ENCODE peak calls at places on chromosomes 11 and 22, in four cellular contexts. U, V, D and S are unnamed samples.

GRCh38 chr11:5367461-5368074 is 16.0 kb upstream of the OR51M1 start:
- DNase-seq in U (no peak), V (no peak), D (no peak), S (no peak)

GRCh38 chr22:20472629-20473442 is 22.8 kb downstream of the KLHL22 start:
- DNase-seq in U (no peak), V (no peak), D (no peak), S (no peak)

GRCh38 chr22:48198489-48199459 is 1436.3 kb downstream of the TBC1D22A start:
- DNase-seq in U (no peak), V (no peak), D (no peak), S (no peak)

GRCh38 chr22:28843633-28844032 is 39.7 kb upstream of the ZNRF3 start:
- DNase-seq in U (no peak), V (no peak), D (no peak), S (no peak)

GRCh38 chr11:60944504-60945294 is 7.3 kb downstream of the SLC15A3 start:
- DNase-seq in U (no peak), V (no peak), D (peak; percentile 25), S (no peak)

GRCh38 chr11:122748968-122749687 is 89.2 kb upstream of the CRTAM start:
- DNase-seq in U (no peak), V (no peak), D (no peak), S (peak; percentile 49)

GRCh38 chr22:36327922-36328551 is 59.7 kb downstream of the MYH9 start:
- DNase-seq in U (no peak), V (no peak), D (no peak), S (no peak)

GRCh38 chr11:116446048-116446399 is 326.8 kb downstream of the BUD13 start:
- DNase-seq in U (no peak), V (no peak), D (no peak), S (no peak)

GRCh38 chr11:110362916-110363574 is 66.6 kb upstream of the RDX start:
- DNase-seq in U (no peak), V (peak; percentile 39), D (no peak), S (no peak)

GRCh38 chr22:24153353-24153752 is 27.9 kb upstream of the SUSD2 start:
- DNase-seq in U (no peak), V (no peak), D (no peak), S (peak; percentile 39)

GRCh38 chr22:50180727-50181521 is 4.8 kb upstream of the TRABD start:
- DNase-seq in U (peak; percentile 36), V (no peak), D (no peak), S (no peak)

DNA sequence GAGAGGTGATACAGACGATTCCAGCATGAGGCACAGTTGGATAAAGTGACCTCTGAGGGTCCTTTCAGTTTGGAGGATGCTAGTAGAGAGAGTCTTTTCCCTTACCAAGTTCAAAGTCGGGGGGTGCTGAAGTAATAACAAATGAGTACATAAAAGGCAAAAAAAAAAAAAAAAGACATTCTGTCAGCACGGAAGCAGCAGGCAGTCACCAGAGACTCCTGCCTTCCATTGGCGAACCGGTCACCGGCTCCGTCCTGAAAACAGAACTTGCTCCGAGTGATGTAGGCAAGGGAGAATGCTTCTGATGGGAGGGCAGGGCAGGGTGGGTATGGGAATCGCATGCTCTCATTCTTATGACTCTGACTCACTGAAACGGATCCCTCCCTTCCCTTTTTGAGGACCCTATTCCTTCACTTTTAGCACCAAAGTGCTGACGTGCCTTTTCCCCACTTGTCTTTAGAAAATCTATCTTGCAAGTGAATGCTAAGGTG is 65.9 kb downstream of the PRR5L start:
- DNase-seq in U (no peak), V (no peak), D (no peak), S (no peak)
- TF ChIP-seq POLR2A in U (no peak), V (no peak), D (no peak), S (no peak)

GRCh38 chr11:130892847-130893246 is 23.4 kb downstream of the SNX19 start:
- DNase-seq in U (no peak), V (no peak), D (no peak), S (no peak)
- H3K27ac ChIP-seq in U (no peak overlapping the region), V (peak overlapping the region; percentile 0), D (no peak overlapping the region), S (no peak overlapping the region)

DNA sequence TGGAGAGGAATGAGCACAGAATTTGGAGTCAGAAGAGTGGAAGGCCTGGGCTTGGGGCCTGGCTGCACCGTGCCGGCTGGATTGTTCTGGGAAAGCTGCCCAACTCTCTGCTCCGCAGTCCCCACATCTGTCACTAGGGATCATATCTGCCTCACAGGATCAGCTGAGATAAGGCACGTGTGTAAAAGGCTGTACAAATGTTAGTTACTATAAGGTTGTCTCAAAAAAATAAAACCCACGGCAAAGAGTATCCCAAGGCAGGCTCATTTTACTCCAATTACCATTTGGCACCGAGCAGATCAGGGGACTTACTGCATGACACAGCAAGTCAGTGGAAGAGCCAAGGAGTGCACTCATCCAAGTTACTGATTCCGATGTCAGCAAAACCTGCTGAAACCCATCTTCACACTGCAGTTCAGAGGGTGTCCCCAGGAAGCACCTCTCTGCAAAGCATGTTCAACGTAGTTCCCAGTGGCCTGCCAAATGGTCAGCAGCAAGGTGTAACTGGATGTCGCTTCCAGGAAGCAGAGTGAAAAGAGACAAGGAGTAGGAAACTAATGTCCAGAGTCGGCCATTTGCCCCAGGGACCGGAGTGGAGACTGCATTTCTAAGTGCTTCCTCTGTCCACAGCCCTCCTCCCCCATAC is 18.1 kb upstream of the MRTFA start:
- DNase-seq in U (peak; percentile 55), V (peak; percentile 64), D (peak; percentile 41), S (peak; percentile 37)
- TF ChIP-seq EP300 in U (no peak), V (no peak), D (no peak), S (no peak)

DNA sequence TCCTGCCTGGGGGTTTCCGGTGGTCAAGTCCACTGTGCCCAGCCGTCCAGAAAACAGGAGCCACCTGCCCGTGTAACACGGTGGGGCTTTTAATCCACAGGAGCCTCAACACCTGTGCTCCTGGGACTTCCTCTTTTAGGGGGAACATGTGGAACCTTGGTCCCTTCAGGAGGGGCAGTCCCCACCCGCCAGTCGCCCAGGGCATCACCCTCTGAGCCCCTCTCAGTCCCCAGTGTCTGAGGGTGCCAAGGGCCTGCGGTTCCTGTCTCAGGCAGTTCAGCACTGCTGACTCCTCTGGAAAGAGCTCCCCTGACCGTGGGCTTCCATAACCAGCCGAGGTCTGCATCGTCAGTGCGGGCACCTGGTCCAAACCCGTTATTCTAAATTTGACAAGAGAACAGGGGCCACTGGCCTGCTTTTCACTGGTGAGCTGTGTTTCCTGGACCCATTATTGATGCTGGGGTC is 15.8 kb downstream of the KRTAP5-5 start:
- DNase-seq in U (no peak), V (no peak), D (no peak), S (no peak)
- TF ChIP-seq POLR2A in U (no peak), V (no peak), D (no peak), S (no peak)

DNA sequence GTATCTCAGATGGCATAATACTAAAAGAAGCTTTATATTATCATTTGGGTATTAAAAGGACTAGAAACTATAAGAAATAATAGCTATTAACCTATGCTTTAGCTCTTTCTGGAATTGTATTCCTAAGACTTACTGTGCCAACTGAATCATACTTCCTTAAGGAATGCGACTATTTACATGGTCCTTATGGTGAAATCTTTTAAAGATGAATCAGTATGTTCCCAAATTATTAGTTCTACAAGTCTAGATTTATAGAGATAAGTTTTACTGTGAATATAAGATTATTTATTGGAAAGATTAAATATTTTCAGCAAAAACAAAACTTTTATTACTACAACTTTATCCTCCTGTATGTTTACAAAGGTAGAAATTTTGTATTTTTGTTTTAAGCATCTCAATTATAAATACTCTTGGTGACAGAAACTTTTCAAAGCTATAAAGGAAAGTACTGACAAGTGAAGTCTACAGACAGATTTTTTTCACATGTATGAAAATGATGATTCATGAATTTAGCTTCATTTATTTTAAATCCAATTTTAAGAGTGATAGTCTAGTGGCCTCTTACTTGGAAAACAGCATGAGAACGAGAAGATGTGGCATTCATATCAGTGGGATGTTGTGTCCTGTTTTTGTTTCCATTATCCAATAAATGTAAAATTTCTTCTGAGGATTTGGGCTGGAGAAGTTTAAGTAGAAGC is 17.8 kb downstream of the KIF18A start:
- DNase-seq in U (no peak), V (no peak), D (no peak), S (no peak)
- H3K27ac ChIP-seq in U (no peak overlapping the region), V (no peak overlapping the region), D (peak overlapping the region; percentile 49), S (no peak overlapping the region)

DNA sequence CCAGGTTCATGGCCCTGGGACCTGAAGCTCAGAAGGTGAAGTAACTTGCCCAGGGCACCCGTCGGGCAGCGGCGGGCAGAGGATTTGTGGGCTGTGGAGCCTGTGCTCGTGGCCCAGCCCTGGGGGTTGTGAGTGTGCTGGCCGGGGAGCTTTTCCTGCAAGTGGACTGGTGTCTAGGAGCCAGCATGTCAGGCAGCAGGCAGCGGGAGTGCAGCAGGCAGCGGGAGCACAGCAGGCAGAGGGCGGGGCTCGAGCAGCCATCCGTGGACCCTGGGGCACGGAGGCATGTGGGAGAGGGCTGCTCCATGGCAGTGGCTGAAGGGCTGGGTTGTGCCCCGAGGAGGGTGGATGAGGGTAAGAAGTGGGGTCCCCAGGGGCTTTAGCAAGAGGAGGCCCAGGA is 72.7 kb upstream of the PPP6R3 start:
- DNase-seq in U (no peak), V (no peak), D (no peak), S (no peak)
- TF ChIP-seq EP300 in U (no peak), V (no peak), D (no peak), S (no peak)